ENCODE peak calls at places on chromosomes 12 and 14, in seven cellular contexts. One of them, this sample, is unnamed.

GRCh38 chr12:6231359-6232268 is 31.4 kb downstream of the CD9 start:
- DNase-seq in HFF-Myc: no peak
- DNase-seq in PC-3: peak
- DNase-seq in lung: no peak
- DNase-seq in dorsolateral prefrontal cortex: no peak
- DNase-seq in lower lobe of right lung: no peak
- DNase-seq in GM20000: no peak
- DNase-seq in this sample: no peak

GRCh38 chr14:50778757-50779483 is 52.0 kb downstream of the NIN start:
- DNase-seq in HFF-Myc: no peak
- DNase-seq in PC-3: no peak
- DNase-seq in lung: no peak
- DNase-seq in dorsolateral prefrontal cortex: no peak
- DNase-seq in lower lobe of right lung: no peak
- DNase-seq in GM20000: no peak
- DNase-seq in this sample: peak

GRCh38 chr12:31390991-31391390 is 65.0 kb upstream of the SINHCAF start:
- DNase-seq in HFF-Myc: no peak
- DNase-seq in PC-3: no peak
- DNase-seq in lung: no peak
- DNase-seq in dorsolateral prefrontal cortex: no peak
- DNase-seq in lower lobe of right lung: no peak
- DNase-seq in GM20000: no peak
- DNase-seq in this sample: no peak

GRCh38 chr12:50222275-50222783 is 55.2 kb upstream of the CERS5 start:
- DNase-seq in HFF-Myc: peak
- DNase-seq in PC-3: peak
- DNase-seq in lung: peak
- DNase-seq in dorsolateral prefrontal cortex: no peak
- DNase-seq in lower lobe of right lung: no peak
- DNase-seq in GM20000: peak
- DNase-seq in this sample: peak

GRCh38 chr12:75825686-75826085 is 205.9 kb downstream of the PHLDA1 start:
- DNase-seq in HFF-Myc: peak
- DNase-seq in PC-3: peak
- DNase-seq in lung: no peak
- DNase-seq in dorsolateral prefrontal cortex: no peak
- DNase-seq in lower lobe of right lung: no peak
- DNase-seq in GM20000: no peak
- DNase-seq in this sample: peak

GRCh38 chr14:68285421-68286179 is 466.0 kb downstream of the RAD51B start:
- DNase-seq in HFF-Myc: no peak
- DNase-seq in PC-3: no peak
- DNase-seq in lung: no peak
- DNase-seq in dorsolateral prefrontal cortex: no peak
- DNase-seq in lower lobe of right lung: peak
- DNase-seq in GM20000: no peak
- DNase-seq in this sample: no peak

GRCh38 chr14:40417777-40418401 is 985.7 kb upstream of the FBXO33 start:
- DNase-seq in HFF-Myc: no peak
- DNase-seq in PC-3: peak
- DNase-seq in lung: no peak
- DNase-seq in dorsolateral prefrontal cortex: no peak
- DNase-seq in lower lobe of right lung: no peak
- DNase-seq in GM20000: peak
- DNase-seq in this sample: no peak

GRCh38 chr14:63713058-63713457 is 14.8 kb downstream of the SGPP1 start:
- DNase-seq in HFF-Myc: no peak
- DNase-seq in PC-3: peak
- DNase-seq in lung: no peak
- DNase-seq in dorsolateral prefrontal cortex: no peak
- DNase-seq in lower lobe of right lung: no peak
- DNase-seq in GM20000: no peak
- DNase-seq in this sample: no peak

GRCh38 chr14:87312138-87312537 is 680.8 kb downstream of the GALC start:
- DNase-seq in HFF-Myc: no peak
- DNase-seq in PC-3: no peak
- DNase-seq in lung: no peak
- DNase-seq in dorsolateral prefrontal cortex: no peak
- DNase-seq in lower lobe of right lung: no peak
- DNase-seq in GM20000: no peak
- DNase-seq in this sample: no peak

DNA sequence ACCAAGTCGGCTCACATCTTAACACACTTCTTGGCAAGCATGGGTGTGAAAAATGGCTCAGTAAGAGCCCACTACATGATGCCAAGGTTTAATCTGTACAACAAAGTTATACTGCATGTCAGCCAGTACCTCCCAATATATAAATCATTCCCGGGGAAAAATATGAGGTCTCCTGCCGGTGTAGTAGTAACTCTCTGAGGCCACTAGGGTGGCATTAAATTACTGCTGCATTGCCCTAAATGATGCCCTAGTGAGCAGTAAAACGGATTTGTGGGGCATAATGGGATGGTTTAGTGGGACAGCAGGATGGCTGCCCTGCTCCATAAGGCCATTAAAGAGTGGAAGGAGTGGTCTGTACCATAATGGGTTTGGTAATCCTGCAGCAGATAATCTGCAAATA is 267.7 kb downstream of the MED13L start:
- DNase-seq in HFF-Myc: no peak
- DNase-seq in PC-3: peak
- DNase-seq in lung: no peak
- DNase-seq in dorsolateral prefrontal cortex: no peak
- DNase-seq in lower lobe of right lung: no peak
- DNase-seq in GM20000: no peak
- DNase-seq in this sample: no peak
- TF ChIP-seq CTCF in HFF-Myc: peak
- TF ChIP-seq CTCF in PC-3: peak
- TF ChIP-seq CTCF in lung: no peak
- TF ChIP-seq CTCF in dorsolateral prefrontal cortex: peak
- TF ChIP-seq CTCF in lower lobe of right lung: no peak
- TF ChIP-seq CTCF in GM20000: no peak
- TF ChIP-seq CTCF in this sample: peak

GRCh38 chr12:37672655-37673260 is 643.8 kb upstream of the ALG10B start:
- DNase-seq in HFF-Myc: no peak
- DNase-seq in PC-3: peak
- DNase-seq in lung: no peak
- DNase-seq in dorsolateral prefrontal cortex: no peak
- DNase-seq in lower lobe of right lung: no peak
- DNase-seq in GM20000: no peak
- DNase-seq in this sample: peak
- TF ChIP-seq CTCF in HFF-Myc: no peak
- TF ChIP-seq CTCF in PC-3: peak
- TF ChIP-seq CTCF in lung: no peak
- TF ChIP-seq CTCF in dorsolateral prefrontal cortex: peak
- TF ChIP-seq CTCF in lower lobe of right lung: no peak
- TF ChIP-seq CTCF in GM20000: no peak
- TF ChIP-seq CTCF in this sample: peak

DNA sequence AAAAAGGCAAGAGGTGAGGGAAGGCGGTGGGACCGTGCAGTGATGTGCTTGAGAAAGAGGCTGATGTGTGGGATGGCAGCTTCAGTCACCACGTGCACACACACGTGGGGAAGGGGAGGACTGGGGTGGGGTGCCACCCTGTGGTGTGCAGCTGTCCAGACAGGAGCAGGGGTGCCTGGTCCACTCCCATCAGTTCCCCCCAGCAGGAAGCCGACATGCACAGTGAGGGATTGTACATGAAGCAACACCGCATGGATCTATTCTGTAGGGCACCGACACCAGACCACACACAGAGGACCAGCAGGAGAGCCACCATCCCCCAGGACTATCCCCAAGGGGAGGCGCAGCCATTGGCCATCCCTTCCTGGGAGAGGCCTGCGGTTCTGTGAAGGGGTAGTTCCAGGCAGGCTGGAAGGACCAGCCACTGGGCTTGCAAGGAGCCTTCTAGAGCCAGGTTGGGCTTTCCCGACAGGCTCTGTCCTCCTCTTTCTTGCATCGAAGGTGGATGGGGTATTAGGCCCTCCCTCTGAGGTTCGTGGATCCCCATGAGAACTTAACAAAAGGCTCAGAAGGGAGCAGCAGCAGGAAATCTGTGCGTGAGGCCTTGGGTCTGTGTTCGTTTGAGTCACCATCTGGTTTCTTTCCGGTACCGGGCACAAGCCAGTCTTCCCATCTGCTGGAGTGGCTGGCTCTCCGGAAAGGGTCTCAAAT is 59.7 kb downstream of the PLEKHG3 start:
- DNase-seq in HFF-Myc: no peak
- DNase-seq in PC-3: peak
- DNase-seq in lung: no peak
- DNase-seq in dorsolateral prefrontal cortex: peak
- DNase-seq in lower lobe of right lung: peak
- DNase-seq in GM20000: no peak
- DNase-seq in this sample: peak
- TF ChIP-seq CTCF in HFF-Myc: no peak
- TF ChIP-seq CTCF in PC-3: no peak
- TF ChIP-seq CTCF in lung: no peak
- TF ChIP-seq CTCF in dorsolateral prefrontal cortex: peak
- TF ChIP-seq CTCF in lower lobe of right lung: peak
- TF ChIP-seq CTCF in GM20000: no peak
- TF ChIP-seq CTCF in this sample: peak

GRCh38 chr12:2011641-2012607 is 7.7 kb upstream of the DCP1B start:
- DNase-seq in HFF-Myc: no peak
- DNase-seq in PC-3: no peak
- DNase-seq in lung: no peak
- DNase-seq in dorsolateral prefrontal cortex: no peak
- DNase-seq in lower lobe of right lung: no peak
- DNase-seq in GM20000: no peak
- DNase-seq in this sample: no peak
- TF ChIP-seq CTCF in HFF-Myc: no peak
- TF ChIP-seq CTCF in PC-3: no peak
- TF ChIP-seq CTCF in lung: no peak
- TF ChIP-seq CTCF in dorsolateral prefrontal cortex: no peak
- TF ChIP-seq CTCF in lower lobe of right lung: no peak
- TF ChIP-seq CTCF in GM20000: no peak
- TF ChIP-seq CTCF in this sample: no peak

DNA sequence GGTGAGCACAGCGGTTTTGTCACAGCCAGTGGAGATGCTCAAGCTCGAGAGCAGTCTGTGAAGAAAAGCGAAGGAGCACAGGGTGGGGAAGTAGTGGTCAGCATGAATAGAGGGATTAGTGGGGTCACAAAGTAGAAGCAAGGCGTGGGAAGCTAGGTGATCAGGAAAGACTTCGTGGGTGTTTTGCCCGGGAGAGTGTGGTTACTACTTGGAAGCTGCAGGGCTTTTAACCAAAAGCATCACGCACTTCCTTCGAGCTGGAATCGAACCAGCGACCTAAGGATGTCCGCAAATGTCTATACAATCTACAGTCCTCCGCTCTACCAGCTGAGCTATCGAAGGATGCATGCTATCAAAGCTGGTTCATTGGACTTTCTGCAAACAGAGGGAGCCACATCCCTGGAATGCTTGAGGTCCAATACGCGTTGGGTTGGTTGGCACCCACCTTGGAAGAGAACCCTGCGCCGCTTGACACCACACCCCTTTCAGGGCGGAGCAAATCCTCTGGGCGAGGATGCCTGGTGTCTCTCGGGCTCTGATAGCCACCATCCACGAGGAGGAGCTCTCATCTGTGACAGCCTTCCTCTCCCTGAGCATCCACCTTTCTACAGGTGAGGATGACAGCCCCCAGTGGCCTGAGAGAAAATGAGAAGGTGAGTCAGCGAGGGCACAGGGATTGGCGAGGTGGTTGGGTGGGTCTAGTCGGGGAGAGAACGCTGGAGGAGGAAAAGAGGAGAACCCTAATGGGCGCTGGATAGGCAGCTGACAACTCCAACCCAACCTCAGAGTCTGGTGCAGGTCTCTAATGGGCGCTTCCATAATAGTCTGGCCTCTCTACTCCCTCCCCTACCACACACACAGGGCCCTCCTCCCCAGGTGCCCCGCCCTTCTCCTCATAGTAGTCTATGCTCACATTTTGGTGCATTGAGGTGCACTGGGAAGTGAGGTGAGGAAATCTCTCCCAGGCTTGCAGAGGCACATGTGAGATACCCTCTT is 16.0 kb upstream of the OR6S1 start:
- DNase-seq in HFF-Myc: no peak
- DNase-seq in PC-3: peak
- DNase-seq in lung: no peak
- DNase-seq in dorsolateral prefrontal cortex: no peak
- DNase-seq in lower lobe of right lung: no peak
- DNase-seq in GM20000: no peak
- DNase-seq in this sample: peak
- TF ChIP-seq CTCF in HFF-Myc: no peak
- TF ChIP-seq CTCF in PC-3: peak
- TF ChIP-seq CTCF in lung: no peak
- TF ChIP-seq CTCF in dorsolateral prefrontal cortex: no peak
- TF ChIP-seq CTCF in lower lobe of right lung: no peak
- TF ChIP-seq CTCF in GM20000: no peak
- TF ChIP-seq CTCF in this sample: peak

This sample was measured in HFFc6.